ENCODE peak calls at places on chromosomes 16 and 17, in six cellular contexts. Y, C, E, Z, S and T are unnamed samples.

GRCh38 chr17:28827672-28828071 is 14.9 kb downstream of the FAM222B start:
- DNase-seq in S (no peak), C (no peak), Z (no peak), E (no peak), Y (no peak), T (no peak)

GRCh38 chr17:70137451-70138230 is 31.7 kb upstream of the KCNJ2 start:
- DNase-seq in Z (peak; percentile 5), Y (no peak), E (peak; percentile 80), S (peak; percentile 66), C (no peak), T (no peak)

GRCh38 chr16:87346517-87347060 is 29.4 kb upstream of the C16orf95 start:
- DNase-seq in C (no peak), Y (no peak), Z (no peak), E (no peak), S (no peak), T (no peak)

GRCh38 chr17:78558181-78558850 is 18.9 kb downstream of the DNAH17 start:
- DNase-seq in C (no peak), Y (no peak), E (no peak), Z (no peak), S (peak; percentile 67), T (no peak)

GRCh38 chr16:60922920-60923319 is 1113.3 kb downstream of the CDH8 start:
- DNase-seq in S (no peak), Y (no peak), C (no peak), E (no peak), Z (no peak), T (no peak)

GRCh38 chr17:81839301-81839700 is 4.5 kb upstream of the PPP1R27 start:
- DNase-seq in S (no peak), E (no peak), Y (no peak), C (no peak), Z (no peak), T (no peak)

GRCh38 chr17:81101614-81102306 is 63.5 kb upstream of the PVALEF start:
- DNase-seq in Z (peak; percentile 84), S (peak; percentile 84), C (peak; percentile 88), Y (peak; percentile 98), E (peak; percentile 79), T (peak; percentile 63)

GRCh38 chr17:72603346-72604242 is 482.8 kb downstream of the SOX9 start:
- DNase-seq in S (no peak), Z (no peak), C (no peak), E (no peak), Y (no peak), T (no peak)

GRCh38 chr17:35749560-35750412 is 3.3 kb downstream of the GAS2L2 start:
- DNase-seq in C (peak; percentile 38), E (no peak), Z (no peak), Y (no peak), S (no peak), T (no peak)

GRCh38 chr17:59451706-59452105 is 113.7 kb upstream of the DHX40 start:
- DNase-seq in E (no peak), Z (no peak), C (no peak), S (peak; percentile 72), Y (no peak), T (no peak)

GRCh38 chr17:69575346-69575761 is 160.9 kb downstream of the MAP2K6 start:
- DNase-seq in C (no peak), S (no peak), Z (no peak), E (peak; percentile 82), Y (no peak), T (no peak)

GRCh38 chr16:9401173-9401572 is 309.7 kb downstream of the HAPSTR1 start:
- DNase-seq in S (no peak), Z (no peak), C (no peak), Y (no peak), E (no peak), T (no peak)

DNA sequence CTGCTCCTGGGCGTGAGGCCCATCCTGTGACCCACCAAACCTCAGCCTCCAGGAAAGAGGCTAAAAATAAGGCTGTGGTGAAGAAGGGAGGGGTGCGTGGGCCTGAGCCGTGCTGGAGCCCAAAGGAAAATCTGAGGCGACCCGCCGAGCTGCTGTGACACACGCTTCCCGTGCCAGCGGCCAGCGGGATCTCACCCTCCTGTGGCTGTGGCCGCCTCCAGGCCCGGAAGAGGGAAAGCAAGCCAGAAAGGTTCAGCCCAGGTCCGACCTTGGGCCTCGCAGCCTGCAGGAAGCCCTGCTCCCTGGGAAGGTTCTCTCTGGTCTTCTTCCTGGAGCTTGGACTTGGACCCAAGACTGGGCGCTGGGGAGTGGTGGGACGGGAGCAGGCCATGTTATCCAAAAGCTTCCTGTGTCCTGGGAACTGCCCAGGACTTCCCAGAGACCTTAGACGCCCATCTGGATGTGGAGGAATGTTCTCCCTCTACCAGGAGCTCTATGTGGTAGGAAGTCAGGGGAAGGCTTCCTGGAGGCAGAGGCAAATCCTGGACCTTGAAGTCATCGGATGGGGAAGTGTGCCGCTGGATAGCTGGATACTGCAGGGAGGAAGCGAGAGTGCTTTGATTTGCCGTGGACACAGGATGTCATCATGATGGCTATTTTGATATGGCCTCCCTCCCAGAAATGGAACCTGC is 11.4 kb downstream of the SPNS2 start:
- DNase-seq in S (no peak), C (peak; percentile 51), E (no peak), Z (no peak), Y (peak; percentile 86), T (no peak)
- H3K27ac ChIP-seq in S (no peak overlapping the region), C (peak overlapping the region; percentile 64), E (no peak overlapping the region), Z (peak overlapping the region; percentile 67), Y (peak overlapping the region; percentile 18), T (peak overlapping the region; percentile 54)

DNA sequence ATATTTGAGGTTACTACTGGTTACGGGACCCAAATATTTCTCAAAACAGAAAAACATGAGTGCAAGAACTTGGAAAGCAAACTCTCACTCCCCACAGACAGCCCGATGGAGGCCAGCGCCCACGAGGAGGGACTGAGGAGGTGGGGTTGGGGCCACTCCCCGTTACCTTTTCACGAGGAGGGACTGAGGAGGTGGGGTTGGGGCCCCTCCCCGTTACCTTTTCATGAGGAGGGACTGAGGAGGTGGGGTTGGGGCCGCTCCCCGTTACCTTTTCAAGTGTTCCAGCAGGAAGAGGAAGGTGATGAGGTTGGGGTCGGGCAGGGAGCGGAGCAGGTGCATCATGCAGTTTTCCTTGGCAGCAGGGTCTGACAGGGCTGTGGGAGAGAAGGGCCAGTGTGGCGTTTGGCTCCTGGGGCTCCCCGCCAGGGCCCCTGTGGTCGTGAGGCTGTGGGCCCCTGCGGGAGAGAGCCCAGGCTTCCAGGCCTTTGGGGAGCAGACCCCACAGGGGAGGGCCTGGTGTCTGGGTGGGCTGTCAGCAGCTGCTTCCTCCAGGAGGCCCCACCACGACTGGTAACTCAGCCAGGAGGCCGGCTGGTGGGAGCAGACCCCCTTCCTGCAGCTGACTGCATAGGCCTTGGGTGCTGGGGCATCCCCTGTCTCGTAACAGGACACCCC is 12.6 kb downstream of the TIMM22 start:
- DNase-seq in E (no peak), S (no peak), Z (no peak), Y (no peak), C (no peak), T (no peak)
- H3K27ac ChIP-seq in E (no peak overlapping the region), S (peak overlapping the region; percentile 49), Z (no peak overlapping the region), Y (no peak overlapping the region), C (peak overlapping the region; percentile 35), T (no peak overlapping the region)

GRCh38 chr17:18190629-18191028 is 7.0 kb downstream of the ALKBH5 start:
- DNase-seq in S (no peak), E (no peak), Z (no peak), Y (no peak), C (no peak), T (no peak)
- H3K27ac ChIP-seq in S (peak overlapping the region; percentile 47), E (peak overlapping the region; percentile 6), Z (no peak overlapping the region), Y (no peak overlapping the region), C (peak overlapping the region; percentile 96), T (no peak overlapping the region)

GRCh38 chr16:11666108-11667055 is 1.9 kb upstream of the SNN start:
- DNase-seq in C (no peak), S (no peak), Y (no peak), E (no peak), Z (no peak), T (no peak)

GRCh38 chr16:11667221-11667823 is 933 bp upstream of the SNN start:
- DNase-seq in C (no peak), S (no peak), Z (no peak), Y (peak; percentile 80), E (no peak), T (no peak)

GRCh38 chr16:11669380-11670146 is 1.3 kb downstream of the SNN start:
- DNase-seq in S (no peak), Y (peak; percentile 91), Z (peak; percentile 79), C (no peak), E (peak; percentile 36), T (no peak)

GRCh38 chr16:11668590-11669379 is 530 bp downstream of the SNN start:
- DNase-seq in Z (no peak), E (no peak), S (no peak), Y (peak; percentile 91), C (no peak), T (no peak)

DNA sequence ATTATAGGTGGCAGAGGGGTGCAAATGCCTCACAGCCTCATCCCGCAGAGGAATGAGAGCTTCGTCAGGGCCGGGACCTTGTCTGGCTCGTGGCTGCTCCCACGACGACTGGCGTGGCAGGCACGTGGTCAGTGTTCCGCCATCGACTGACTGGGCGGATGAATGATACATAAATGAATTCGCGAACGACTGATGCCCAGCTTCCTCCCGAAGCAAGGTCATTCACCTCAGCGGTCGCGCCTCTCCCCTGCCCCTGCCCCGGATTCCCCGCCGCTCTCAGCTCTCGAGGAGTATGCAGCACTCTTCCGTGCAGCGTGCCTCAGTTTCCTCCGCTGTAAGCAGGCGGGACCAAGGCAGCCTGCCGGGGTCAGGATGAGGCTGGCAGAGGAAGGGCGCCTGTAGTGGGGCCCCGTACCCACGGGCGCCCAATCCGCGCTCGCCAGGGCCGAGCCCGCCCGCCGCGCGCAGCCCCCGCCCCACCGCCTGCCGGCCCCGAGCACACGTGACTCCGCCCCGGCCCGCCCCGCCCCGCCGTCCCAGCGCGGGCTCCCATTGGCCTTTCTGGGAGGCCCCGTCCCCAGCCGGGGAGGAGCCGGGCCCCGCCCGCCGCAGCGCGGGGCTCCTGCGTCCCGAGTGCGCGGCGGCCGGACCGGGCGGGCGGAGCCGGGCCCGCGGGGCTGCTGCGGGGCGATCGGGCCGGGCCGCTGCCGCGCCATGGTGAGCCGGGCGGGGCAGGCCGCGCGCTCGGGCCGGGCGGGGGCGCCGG is at the start of gene SNN:
- DNase-seq in Z (peak; percentile 89), S (peak; percentile 96), E (peak; percentile 79), C (peak; percentile 92), Y (peak; percentile 97), T (peak; percentile 78)
- H3K27ac ChIP-seq in Z (peak within 1 kb of the TSS; percentile 72), S (peak within 1 kb of the TSS; percentile 82), E (no peak within 1 kb of the TSS), C (peak within 1 kb of the TSS; percentile 77), Y (peak within 1 kb of the TSS; percentile 86), T (peak within 1 kb of the TSS; percentile 82)

GRCh38 chr17:50976951-50977472 is 110.9 kb upstream of the TOB1 start:
- DNase-seq in Z (no peak), Y (no peak), S (no peak), E (peak; percentile 46), C (no peak), T (no peak)

GRCh38 chr17:50973557-50974494 is 107.7 kb upstream of the TOB1 start:
- DNase-seq in Z (no peak), C (no peak), S (no peak), Y (no peak), E (no peak), T (no peak)

GRCh38 chr17:50979524-50979927 is 113.4 kb upstream of the TOB1 start:
- DNase-seq in C (no peak), E (no peak), Z (no peak), S (no peak), Y (no peak), T (no peak)

GRCh38 chr17:50981279-50981678 is 115.1 kb upstream of the TOB1 start:
- DNase-seq in E (no peak), Y (no peak), S (no peak), C (no peak), Z (no peak), T (no peak)

GRCh38 chr17:50977487-50978159 is 111.5 kb upstream of the TOB1 start:
- DNase-seq in E (no peak), Z (no peak), C (no peak), S (no peak), Y (no peak), T (no peak)
- H3K27ac ChIP-seq in E (peak overlapping the region; percentile 48), Z (no peak overlapping the region), C (no peak overlapping the region), S (peak overlapping the region; percentile 48), Y (no peak overlapping the region), T (no peak overlapping the region)

GRCh38 chr17:33113281-33114010 is 121.8 kb downstream of the SPACA3 start:
- DNase-seq in Y (no peak), C (no peak), S (no peak), Z (no peak), E (no peak), T (no peak)
- H3K27ac ChIP-seq in Y (no peak overlapping the region), C (no peak overlapping the region), S (peak overlapping the region; percentile 87), Z (no peak overlapping the region), E (no peak overlapping the region), T (no peak overlapping the region)